ENCODE peak calls at places on chromosomes 16 and 17, in five cellular contexts. I is tibial nerve, V is left ventricle myocardium inferior, F is body of pancreas, N is heart left ventricle. L is an unnamed sample. For H3K36me3, the result is how much of the 10 kb centered on the place peaks cover.

GRCh38 chr17:55513885-55514590 is 2.8 kb upstream of the SMIM36 start:
- DNase-seq in I (peak), V (peak), F (peak), N (peak), L (peak)

GRCh38 chr17:8013731-8014557 is 11.5 kb downstream of the GUCY2D start:
- DNase-seq in V (no peak), F (no peak), N (no peak), I (no peak), L (no peak)

GRCh38 chr17:17847102-17847501 is 10.3 kb upstream of the SREBF1 start:
- DNase-seq in N (no peak), V (no peak), I (no peak), F (no peak), L (no peak)

GRCh38 chr16:1308036-1308976 is 1.1 kb upstream of the UBE2I start:
- DNase-seq in I (no peak), V (no peak), N (no peak), F (no peak), L (no peak)

GRCh38 chr17:59893617-59894100 is 738 bp downstream of the RPS6KB1 start:
- DNase-seq in F (no peak), N (no peak), I (no peak), V (no peak), L (peak)

GRCh38 chr17:68255731-68256538 is 8.1 kb downstream of the AMZ2 start:
- DNase-seq in V (no peak), F (no peak), I (no peak), N (no peak), L (no peak)

GRCh38 chr17:61337247-61337812 is 62.3 kb upstream of the TBX2 start:
- DNase-seq in F (no peak), I (no peak), V (no peak), N (no peak), L (no peak)

GRCh38 chr16:75340715-75341500 is 89.5 kb upstream of the BCAR1 start:
- DNase-seq in I (no peak), N (no peak), V (no peak), F (no peak), L (no peak)

GRCh38 chr17:43952351-43952723 is 1.4 kb downstream of the PYY start:
- DNase-seq in I (no peak), N (no peak), V (no peak), F (no peak), L (no peak)

GRCh38 chr16:87580855-87581261 is 21.4 kb upstream of the JPH3 start:
- DNase-seq in N (no peak), F (no peak), I (no peak), V (no peak), L (no peak)

GRCh38 chr17:46192211-46192483 is 1.1 kb downstream of the KANSL1 start:
- DNase-seq in F (no peak), N (no peak), V (no peak), I (no peak), L (no peak)

GRCh38 chr16:30526137-30526822 is at the start of gene ZNF768:
- DNase-seq in I (no peak), V (peak), N (peak), F (peak), L (peak)

GRCh38 chr17:80732268-80732667 is 187.6 kb downstream of the RPTOR start:
- DNase-seq in N (no peak), F (no peak), V (no peak), I (no peak), L (no peak)

GRCh38 chr17:8875416-8875815 is 7.9 kb upstream of the PIK3R6 start:
- DNase-seq in F (no peak), N (no peak), V (no peak), I (no peak), L (no peak)

GRCh38 chr17:12664252-12664651 is 1.4 kb upstream of the MYOCD start:
- DNase-seq in V (no peak), I (no peak), F (no peak), N (no peak), L (no peak)
- H3K27ac ChIP-seq in V (no peak), I (no peak), F (no peak), N (no peak), L (no peak)

GRCh38 chr16:51184702-51185433 is 33.8 kb upstream of the SALL1 start:
- DNase-seq in F (no peak), N (no peak), I (no peak), V (no peak), L (no peak)
- H3K36me3 ChIP-seq in F (under half), N (under half), I (under half), V (under half), L (under half)

GRCh38 chr17:74859439-74860228 is at the start of gene GRIN2C:
- DNase-seq in V (no peak), F (no peak), N (no peak), I (no peak), L (no peak)

GRCh38 chr17:74858672-74859438 is 830 bp downstream of the GRIN2C start:
- DNase-seq in V (no peak), I (no peak), N (no peak), F (no peak), L (no peak)

GRCh38 chr17:74861554-74862107 is 1.9 kb upstream of the GRIN2C start:
- DNase-seq in V (no peak), N (no peak), I (no peak), F (no peak), L (no peak)

GRCh38 chr17:74860999-74861553 is 1.4 kb upstream of the GRIN2C start:
- DNase-seq in F (no peak), N (no peak), I (no peak), V (no peak), L (no peak)

DNA sequence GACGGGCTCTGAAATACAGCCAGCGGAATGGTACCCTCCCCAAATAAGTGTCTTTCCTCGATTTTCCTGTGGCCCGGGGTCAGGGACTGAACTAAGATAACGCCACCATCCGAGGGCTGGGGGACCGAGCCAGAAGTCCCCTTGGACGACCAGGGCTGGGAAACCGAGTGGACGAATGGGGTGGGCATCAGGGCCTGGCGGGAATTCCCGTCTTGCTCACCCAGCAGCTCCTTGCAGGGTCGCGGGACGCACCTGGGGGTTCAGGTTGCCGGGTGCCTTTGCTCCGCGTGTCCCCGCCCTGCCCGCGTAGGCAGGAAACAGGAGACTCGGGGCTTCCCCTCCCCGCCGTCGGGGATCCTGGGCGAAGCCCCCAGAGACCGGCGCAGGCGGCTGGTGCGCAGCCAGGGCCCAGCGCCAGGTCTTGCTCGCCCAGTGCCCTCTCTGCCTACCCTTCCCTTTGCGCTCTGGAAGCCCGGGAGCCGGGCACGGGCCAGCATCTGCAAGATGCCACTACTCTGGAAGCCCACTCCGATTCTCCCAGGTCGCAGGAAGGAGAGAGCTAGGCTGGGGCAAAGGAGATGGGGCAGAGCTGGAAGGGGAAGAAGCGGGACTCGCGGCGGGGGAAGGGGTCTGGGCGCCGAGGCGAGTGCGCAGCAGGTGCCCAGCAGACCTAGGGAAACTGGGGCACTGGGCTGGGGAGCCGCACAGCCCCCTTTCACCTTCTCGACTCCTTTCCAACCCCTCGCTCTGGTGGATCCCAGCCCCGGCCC is 729 bp upstream of the GRIN2C start:
- DNase-seq in N (no peak), I (no peak), F (no peak), V (no peak), L (no peak)
- H3K27ac ChIP-seq in N (no peak), I (no peak), F (no peak), V (no peak), L (no peak)

GRCh38 chr17:42227849-42228696 is 33.8 kb upstream of the GHDC start:
- DNase-seq in I (no peak), N (no peak), F (no peak), V (no peak), L (no peak)
- H3K36me3 ChIP-seq in I (under half), N (under half), F (under half), V (under half), L (under half)

GRCh38 chr16:2828876-2829430 is 1.1 kb upstream of the ZG16B start:
- DNase-seq in N (no peak), V (no peak), I (no peak), F (no peak), L (no peak)
- H3K27ac ChIP-seq in N (no peak), V (no peak), I (no peak), F (no peak), L (peak)